ENCODE peak calls at places on chromosomes 1 and 21, in eight cellular contexts. O, N, R, J, M, S, E and U are unnamed samples.

GRCh38 chr1:151968791-151969399 is 24.8 kb downstream of the S100A10 start:
- DNase-seq in S (no peak), O (no peak), N (peak; percentile 17), R (no peak), J (no peak), E (no peak), M (no peak), U (no peak)

GRCh38 chr1:27074175-27074780 is 61.6 kb upstream of the TENT5B start:
- DNase-seq in N (peak; percentile 41), M (peak; percentile 22), S (no peak), R (no peak), E (no peak), J (no peak), O (no peak), U (no peak)

GRCh38 chr1:68293609-68294353 is 61.5 kb upstream of the WLS start:
- DNase-seq in O (no peak), N (no peak), R (peak; percentile 61), J (peak; percentile 59), M (no peak), E (no peak), S (no peak), U (no peak)

GRCh38 chr21:29669416-29669815 is 270.4 kb downstream of the GRIK1 start:
- DNase-seq in O (peak; percentile 53), R (no peak), E (no peak), J (no peak), N (no peak), S (no peak), M (no peak), U (no peak)

GRCh38 chr1:145991799-145992412 is 4.5 kb downstream of the TXNIP start:
- DNase-seq in S (no peak), J (no peak), R (no peak), E (no peak), M (no peak), N (no peak), O (no peak), U (no peak)

GRCh38 chr1:60600532-60600931 is 481.8 kb upstream of the NFIA start:
- DNase-seq in E (no peak), N (no peak), S (no peak), J (no peak), R (no peak), O (no peak), M (no peak), U (no peak)

GRCh38 chr1:156114919-156115513 is 505 bp downstream of the LMNA start:
- DNase-seq in J (peak; percentile 34), R (no peak), O (peak; percentile 33), M (no peak), N (peak; percentile 35), E (no peak), S (no peak), U (peak; percentile 55)

GRCh38 chr1:41482001-41482765 is 2.3 kb downstream of the EDN2 start:
- DNase-seq in R (peak; percentile 69), O (no peak), M (no peak), S (no peak), N (no peak), J (peak; percentile 42), E (no peak), U (no peak)

GRCh38 chr1:64679177-64679576 is 65.7 kb upstream of the RAVER2 start:
- DNase-seq in O (no peak), J (no peak), N (no peak), R (no peak), M (no peak), E (no peak), S (no peak), U (no peak)

GRCh38 chr1:45518910-45519309 is 2.8 kb downstream of the PRDX1 start:
- DNase-seq in E (no peak), O (peak; percentile 52), M (no peak), J (no peak), R (no peak), N (no peak), S (no peak), U (no peak)

GRCh38 chr21:45378258-45378966 is 26.6 kb upstream of the COL18A1 start:
- DNase-seq in N (peak; percentile 86), E (no peak), O (no peak), J (no peak), S (no peak), R (no peak), M (no peak), U (no peak)

GRCh38 chr1:20178634-20179368 is 7.1 kb upstream of the UBXN10 start:
- DNase-seq in S (no peak), J (no peak), M (no peak), E (no peak), N (no peak), O (no peak), R (no peak), U (no peak)

GRCh38 chr1:180975551-180975950 is 47.1 kb downstream of the STX6 start:
- DNase-seq in E (no peak), J (no peak), M (no peak), N (no peak), S (no peak), O (no peak), R (no peak), U (no peak)

GRCh38 chr1:16719571-16720402 is 20.5 kb upstream of the RNU1-4 start:
- DNase-seq in E (no peak), R (peak; percentile 36), S (no peak), O (peak; percentile 42), J (no peak), M (no peak), N (no peak), U (peak; percentile 36)

GRCh38 chr1:21499283-21499945 is 9.8 kb upstream of the ALPL start:
- DNase-seq in N (no peak), J (peak; percentile 29), R (no peak), S (no peak), E (no peak), O (no peak), M (no peak), U (no peak)

GRCh38 chr1:180366386-180367068 is 135.8 kb downstream of the ACBD6 start:
- DNase-seq in S (no peak), R (no peak), N (peak; percentile 37), O (no peak), E (no peak), M (peak; percentile 4), J (peak; percentile 65), U (no peak)

GRCh38 chr1:52506349-52506748 is 46.5 kb downstream of the TUT4 start:
- DNase-seq in N (no peak), M (no peak), R (no peak), J (no peak), E (no peak), S (no peak), O (no peak), U (no peak)

GRCh38 chr1:47651311-47652089 is 213.7 kb downstream of the FOXD2 start:
- DNase-seq in O (no peak), N (no peak), R (peak; percentile 36), E (no peak), J (no peak), S (no peak), M (no peak), U (no peak)

GRCh38 chr1:199020904-199021303 is 382.1 kb downstream of the PTPRC start:
- DNase-seq in N (no peak), O (no peak), R (no peak), E (no peak), S (no peak), J (no peak), M (no peak), U (no peak)

GRCh38 chr1:169890761-169891538 is 2.7 kb downstream of the SCYL3 start:
- DNase-seq in M (no peak), N (no peak), R (no peak), O (peak; percentile 60), J (no peak), S (peak; percentile 29), E (no peak), U (peak; percentile 61)